ENCODE peak calls at places on chromosomes 6 and 20, in ten cellular contexts. J, Q, C, W, S, N, X, L, D and A are unnamed samples.

GRCh38 chr6:158328446-158328845 is 16.2 kb downstream of the TULP4 start:
- DNase-seq in J (no peak), Q (no peak), C (no peak), W (no peak), S (no peak), N (no peak), X (no peak), L (no peak), D (no peak), A (no peak)

GRCh38 chr20:39225978-39226377 is 263.8 kb downstream of the DHX35 start:
- DNase-seq in J (no peak), Q (no peak), C (no peak), W (no peak), S (no peak), N (no peak), X (no peak), L (no peak), D (no peak), A (no peak)

GRCh38 chr6:44138717-44139350 is 11.5 kb downstream of the TMEM63B start:
- DNase-seq in J (no peak), Q (no peak), C (no peak), W (no peak), S (no peak), N (no peak), X (no peak), L (no peak), D (no peak), A (no peak)

GRCh38 chr6:20279608-20280287 is 67.5 kb upstream of the MBOAT1 start:
- DNase-seq in J (no peak), Q (no peak), C (peak), W (no peak), S (no peak), N (no peak), X (no peak), L (no peak), D (no peak), A (no peak)

GRCh38 chr20:12394786-12395185 is 477.1 kb downstream of the BTBD3 start:
- DNase-seq in J (no peak), Q (no peak), C (peak), W (no peak), S (no peak), N (no peak), X (no peak), L (peak), D (no peak), A (no peak)

GRCh38 chr20:6700563-6701328 is 66.7 kb upstream of the BMP2 start:
- DNase-seq in J (peak), Q (no peak), C (no peak), W (no peak), S (no peak), N (no peak), X (no peak), L (no peak), D (no peak), A (no peak)

GRCh38 chr6:6951355-6951754 is 156.4 kb upstream of the RREB1 start:
- DNase-seq in J (no peak), Q (no peak), C (no peak), W (no peak), S (no peak), N (no peak), X (no peak), L (no peak), D (no peak), A (no peak)

GRCh38 chr20:44083220-44083933 is 103.6 kb downstream of the JPH2 start:
- DNase-seq in J (no peak), Q (no peak), C (peak), W (no peak), S (no peak), N (no peak), X (no peak), L (peak), D (peak), A (no peak)

GRCh38 chr6:161374971-161375873 is 101.4 kb upstream of the AGPAT4 start:
- DNase-seq in J (peak), Q (no peak), C (no peak), W (no peak), S (peak), N (no peak), X (no peak), L (peak), D (no peak), A (no peak)

GRCh38 chr6:52571099-52571755 is 5.6 kb downstream of the TRAM2 start:
- DNase-seq in J (no peak), Q (no peak), C (no peak), W (no peak), S (no peak), N (no peak), X (no peak), L (no peak), D (no peak), A (no peak)

GRCh38 chr6:144607998-144608736 is 323.0 kb downstream of the UTRN start:
- DNase-seq in J (no peak), Q (no peak), C (no peak), W (no peak), S (no peak), N (no peak), X (no peak), L (no peak), D (no peak), A (no peak)

GRCh38 chr6:132736239-132736638 is 21.5 kb downstream of the VNN2 start:
- DNase-seq in J (no peak), Q (no peak), C (no peak), W (no peak), S (no peak), N (no peak), X (no peak), L (peak), D (no peak), A (no peak)

GRCh38 chr6:42443312-42444075 is 8.2 kb downstream of the TRERF1 start:
- DNase-seq in J (no peak), Q (no peak), C (no peak), W (no peak), S (no peak), N (no peak), X (no peak), L (no peak), D (no peak), A (no peak)

GRCh38 chr6:15872252-15873103 is 209.7 kb upstream of the DTNBP1 start:
- DNase-seq in J (no peak), Q (no peak), C (no peak), W (no peak), S (no peak), N (no peak), X (no peak), L (peak), D (no peak), A (no peak)

GRCh38 chr20:10735195-10735949 is 61.6 kb upstream of the JAG1 start:
- DNase-seq in J (peak), Q (no peak), C (no peak), W (no peak), S (no peak), N (no peak), X (no peak), L (no peak), D (no peak), A (no peak)

GRCh38 chr6:31070711-31071197 is 41.6 kb downstream of the C6orf15 start:
- DNase-seq in J (peak), Q (no peak), C (no peak), W (no peak), S (no peak), N (no peak), X (no peak), L (peak), D (peak), A (no peak)

GRCh38 chr6:62626661-62627060 is 340.6 kb upstream of the KHDRBS2 start:
- DNase-seq in J (no peak), Q (no peak), C (no peak), W (no peak), S (no peak), N (no peak), X (no peak), L (no peak), D (no peak), A (no peak)

GRCh38 chr6:56659721-56660373 is 17.2 kb upstream of the DST start:
- DNase-seq in J (no peak), Q (no peak), C (no peak), W (no peak), S (no peak), N (no peak), X (no peak), L (no peak), D (no peak), A (no peak)

GRCh38 chr6:125810435-125810834 is 19.7 kb downstream of the NCOA7 start:
- DNase-seq in J (no peak), Q (no peak), C (no peak), W (no peak), S (no peak), N (no peak), X (no peak), L (no peak), D (no peak), A (no peak)

GRCh38 chr20:48295966-48296421 is 510.7 kb upstream of the SULF2 start:
- DNase-seq in J (no peak), Q (no peak), C (no peak), W (no peak), S (no peak), N (no peak), X (no peak), L (peak), D (peak), A (no peak)

GRCh38 chr6:166996406-166996805 is 2.8 kb upstream of the CEP43 start:
- DNase-seq in J (no peak), Q (no peak), C (peak), W (no peak), S (no peak), N (no peak), X (no peak), L (peak), D (no peak), A (no peak)

GRCh38 chr6:36289281-36290018 is 19.6 kb downstream of the PNPLA1 start:
- DNase-seq in J (no peak), Q (no peak), C (no peak), W (no peak), S (no peak), N (no peak), X (no peak), L (no peak), D (no peak), A (no peak)

GRCh38 chr6:74041420-74041819 is 345.4 kb downstream of the CD109 start:
- DNase-seq in J (no peak), Q (no peak), C (no peak), W (no peak), S (peak), N (no peak), X (no peak), L (no peak), D (no peak), A (no peak)

GRCh38 chr6:107144014-107144413 is 28.7 kb upstream of the BEND3 start:
- DNase-seq in J (no peak), Q (no peak), C (no peak), W (no peak), S (no peak), N (no peak), X (no peak), L (peak), D (no peak), A (no peak)